ENCODE peak calls at places on chromosomes 3 and 15, in seven cellular contexts. B is right atrium auricular region, L is fibroblast of lung, O is brain microvascular endothelial cell, Y is neural crest cell, M is left ventricle myocardium inferior, D is cardiac muscle cell. W is an unnamed sample.
A peak's percentile ranks its signal among the peaks of the same experiment; 100 is the strongest.

GRCh38 chr3:144921710-144922109 is 950.1 kb downstream of the DIPK2A start:
- DNase-seq in B (no peak), L (no peak), O (no peak), Y (no peak), M (no peak), D (no peak), W (no peak)

GRCh38 chr3:149605902-149606301 is 51.9 kb downstream of the WWTR1 start:
- DNase-seq in B (no peak), L (peak; percentile 82), O (peak; percentile 63), Y (no peak), M (no peak), D (no peak), W (no peak)

GRCh38 chr3:46977811-46978195 is 1.3 kb upstream of the CCDC12 start:
- DNase-seq in B (no peak), L (no peak), O (no peak), Y (no peak), M (no peak), D (no peak), W (no peak)

GRCh38 chr15:22949074-22949547 is 31.1 kb downstream of the CYFIP1 start:
- DNase-seq in B (peak; percentile 73), L (peak; percentile 63), O (peak; percentile 45), Y (peak; percentile 20), M (peak; percentile 83), D (peak; percentile 26), W (peak; percentile 25)

GRCh38 chr3:169660709-169661566 is 2.6 kb downstream of the MECOM start:
- DNase-seq in B (no peak), L (peak; percentile 29), O (no peak), Y (no peak), M (no peak), D (peak; percentile 20), W (no peak)

GRCh38 chr3:190065204-190065603 is 55.5 kb downstream of the P3H2 start:
- DNase-seq in B (no peak), L (no peak), O (no peak), Y (no peak), M (no peak), D (no peak), W (no peak)

GRCh38 chr3:149534671-149535394 is 60.3 kb downstream of the TM4SF4 start:
- DNase-seq in B (no peak), L (peak; percentile 92), O (peak; percentile 26), Y (no peak), M (no peak), D (peak; percentile 37), W (no peak)

GRCh38 chr15:72050700-72051099 is 67.2 kb downstream of the MYO9A start:
- DNase-seq in B (no peak), L (peak; percentile 41), O (no peak), Y (no peak), M (no peak), D (no peak), W (no peak)

GRCh38 chr3:104044002-104044401 is 1322.7 kb upstream of the ALCAM start:
- DNase-seq in B (no peak), L (peak; percentile 19), O (no peak), Y (no peak), M (no peak), D (no peak), W (no peak)

GRCh38 chr3:153138267-153139210 is 23.5 kb upstream of the RAP2B start:
- DNase-seq in B (peak; percentile 67), L (peak; percentile 97), O (peak; percentile 86), Y (no peak), M (no peak), D (no peak), W (peak; percentile 59)

GRCh38 chr3:168476360-168476980 is 380.7 kb upstream of the GOLIM4 start:
- DNase-seq in B (no peak), L (no peak), O (no peak), Y (no peak), M (no peak), D (no peak), W (no peak)

GRCh38 chr3:135811597-135811996 is 153.9 kb upstream of the PPP2R3A start:
- DNase-seq in B (no peak), L (no peak), O (no peak), Y (no peak), M (no peak), D (no peak), W (no peak)

GRCh38 chr15:96276438-96277210 is 53.9 kb upstream of the NR2F2 start:
- DNase-seq in B (no peak), L (peak; percentile 79), O (no peak), Y (no peak), M (no peak), D (no peak), W (peak; percentile 67)

GRCh38 chr3:350978-351377 is 154.4 kb downstream of the CHL1 start:
- DNase-seq in B (no peak), L (no peak), O (no peak), Y (no peak), M (no peak), D (no peak), W (no peak)

GRCh38 chr3:37726445-37727000 is 135.2 kb upstream of the CTDSPL start:
- DNase-seq in B (no peak), L (peak; percentile 21), O (no peak), Y (no peak), M (no peak), D (no peak), W (no peak)

GRCh38 chr3:111859061-111859973 is at the start of gene PHLDB2:
- DNase-seq in B (peak; percentile 70), L (peak; percentile 85), O (peak; percentile 79), Y (peak; percentile 83), M (peak; percentile 87), D (peak; percentile 94), W (no peak)
- TF ChIP-seq CTCF in B (no peak), L (no peak), O (peak; percentile 10), Y (no peak), M (no peak), D (no peak), W (no peak)

GRCh38 chr3:67819447-67819846 is 165.0 kb upstream of the SUCLG2 start:
- DNase-seq in B (no peak), L (no peak), O (no peak), Y (no peak), M (no peak), D (peak; percentile 42), W (no peak)
- TF ChIP-seq CTCF in B (peak; percentile 47), L (no peak), O (peak; percentile 47), Y (peak; percentile 52), M (peak; percentile 51), D (no peak), W (no peak)

GRCh38 chr3:165406425-165406824 is 210.2 kb upstream of the SLITRK3 start:
- DNase-seq in B (no peak), L (no peak), O (no peak), Y (no peak), M (no peak), D (no peak), W (no peak)

DNA sequence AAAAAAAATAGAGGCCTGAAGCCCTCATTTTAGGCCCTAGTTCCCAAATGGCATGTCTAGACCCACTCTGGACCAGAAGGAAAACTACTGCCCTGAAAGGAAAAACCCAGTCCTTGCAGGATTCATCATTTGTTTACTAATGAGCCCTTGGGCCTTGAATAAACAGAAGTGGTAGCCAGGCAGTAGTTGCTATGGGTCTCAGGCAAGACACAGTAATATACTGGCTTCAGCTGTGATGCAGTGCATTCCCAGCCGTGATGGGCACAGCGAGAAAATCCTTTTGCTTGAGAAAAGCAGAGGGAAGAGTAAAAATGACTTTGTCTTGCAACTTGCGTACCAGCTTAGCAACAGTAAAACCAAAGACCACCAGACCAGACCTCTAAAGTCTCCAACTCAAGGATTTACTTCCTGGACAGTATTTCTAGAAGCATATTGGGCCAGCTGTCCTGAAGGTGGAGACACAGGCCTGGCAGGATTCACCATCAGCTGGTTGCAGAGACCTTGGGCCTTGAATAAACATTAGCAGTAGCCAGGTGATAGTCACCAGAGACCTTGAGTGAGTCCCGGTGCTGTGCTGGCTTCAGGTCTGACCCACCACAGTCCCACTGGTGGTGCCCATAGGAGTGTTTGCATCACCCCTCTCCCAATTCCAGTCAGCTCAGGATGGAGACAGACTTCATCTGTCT is 208.3 kb upstream of the SLITRK3 start:
- DNase-seq in B (no peak), L (no peak), O (no peak), Y (no peak), M (no peak), D (no peak), W (no peak)
- TF ChIP-seq CTCF in B (no peak), L (no peak), O (no peak), Y (no peak), M (no peak), D (no peak), W (no peak)

GRCh38 chr3:59607628-59608027 is 557.8 kb upstream of the CFAP20DC start:
- DNase-seq in B (no peak), L (peak; percentile 4), O (no peak), Y (no peak), M (no peak), D (peak; percentile 19), W (no peak)
- TF ChIP-seq CTCF in B (peak; percentile 40), L (peak; percentile 24), O (peak; percentile 18), Y (no peak), M (peak; percentile 40), D (no peak), W (peak; percentile 25)

GRCh38 chr3:4313606-4314308 is 10.6 kb downstream of the SETMAR start:
- DNase-seq in B (no peak), L (peak; percentile 6), O (peak; percentile 28), Y (no peak), M (no peak), D (no peak), W (no peak)

GRCh38 chr3:4310971-4311370 is 7.8 kb downstream of the SETMAR start:
- DNase-seq in B (no peak), L (no peak), O (no peak), Y (no peak), M (no peak), D (no peak), W (no peak)

GRCh38 chr3:4311496-4311895 is 8.3 kb downstream of the SETMAR start:
- DNase-seq in B (no peak), L (no peak), O (no peak), Y (no peak), M (no peak), D (peak; percentile 7), W (no peak)

GRCh38 chr3:4309476-4310121 is 6.4 kb downstream of the SETMAR start:
- DNase-seq in B (no peak), L (no peak), O (no peak), Y (no peak), M (no peak), D (no peak), W (no peak)

GRCh38 chr3:4314688-4315087 is 11.5 kb downstream of the SETMAR start:
- DNase-seq in B (no peak), L (no peak), O (no peak), Y (no peak), M (no peak), D (no peak), W (no peak)
- TF ChIP-seq CTCF in B (peak; percentile 28), L (peak; percentile 32), O (peak; percentile 39), Y (peak; percentile 53), M (no peak), D (peak; percentile 46), W (peak; percentile 19)

GRCh38 chr15:42731461-42731860 is 5.5 kb downstream of the CDAN1 start:
- DNase-seq in B (no peak), L (no peak), O (no peak), Y (no peak), M (no peak), D (no peak), W (no peak)
- TF ChIP-seq CTCF in B (no peak), L (no peak), O (no peak), Y (no peak), M (no peak), D (no peak), W (no peak)